ENCODE peak calls at places on chromosomes 4 and X, in nine cellular contexts. R is AG04450; J is CD4-positive, alpha-beta T cell; A is fibroblast of pulmonary artery; V is choroid plexus epithelial cell; L is A673; K is psoas muscle; B is fibroblast of lung; C is neural crest cell. F is an unnamed sample.

GRCh38 chrX:119062750-119063374 is 9.9 kb upstream of the CT47C1 start:
- DNase-seq in B (peak; percentile 65), C (no peak), J (no peak), R (no peak), K (no peak), L (peak; percentile 77), V (peak; percentile 49), A (peak; percentile 14), F (no peak)

GRCh38 chr4:39319678-39320077 is 46.5 kb downstream of the RFC1 start:
- DNase-seq in J (no peak), K (no peak), V (peak; percentile 92), C (no peak), A (peak; percentile 92), B (peak; percentile 97), R (peak; percentile 63), L (no peak), F (no peak)

GRCh38 chrX:133185938-133186337 is 32.2 kb downstream of the TFDP3 start:
- DNase-seq in V (no peak), C (no peak), B (no peak), R (no peak), A (no peak), L (no peak), K (no peak), J (no peak), F (no peak)

GRCh38 chr4:134276476-134276875 is 74.9 kb upstream of the PABPC4L start:
- DNase-seq in R (no peak), C (no peak), L (peak; percentile 8), K (no peak), B (no peak), J (no peak), A (no peak), V (no peak), F (no peak)

GRCh38 chrX:69538321-69538876 is 34.3 kb downstream of the NALF2 start:
- DNase-seq in R (peak; percentile 4), B (peak; percentile 2), K (peak; percentile 78), V (peak; percentile 69), A (peak; percentile 72), L (peak; percentile 68), C (peak; percentile 72), J (peak; percentile 54), F (peak; percentile 71)

GRCh38 chr4:150943831-150944230 is 71.3 kb downstream of the LRBA start:
- DNase-seq in B (no peak), K (no peak), A (no peak), L (no peak), V (no peak), J (no peak), R (no peak), C (no peak), F (peak; percentile 20)

GRCh38 chrX:72051589-72051988 is 80.1 kb downstream of the RTL5 start:
- DNase-seq in L (no peak), B (no peak), J (no peak), V (no peak), K (no peak), A (no peak), C (no peak), R (no peak), F (no peak)

GRCh38 chr4:147560632-147561031 is 56.6 kb upstream of the TMEM184C start:
- DNase-seq in K (no peak), L (no peak), V (peak; percentile 80), B (peak; percentile 40), A (peak; percentile 79), R (no peak), C (no peak), J (no peak), F (no peak)

GRCh38 chrX:118066867-118067515 is 49.6 kb downstream of the KLHL13 start:
- DNase-seq in V (no peak), A (no peak), K (no peak), L (no peak), J (no peak), C (no peak), R (no peak), B (no peak), F (no peak)

GRCh38 chr4:56767567-56767966 is 53.9 kb downstream of the SPINK2 start:
- DNase-seq in C (no peak), J (no peak), V (no peak), K (no peak), A (no peak), B (peak; percentile 36), L (no peak), R (no peak), F (no peak)

GRCh38 chrX:70755850-70756249 is 152.7 kb downstream of the TEX11 start:
- DNase-seq in K (no peak), A (no peak), R (no peak), L (no peak), V (no peak), J (peak; percentile 58), B (no peak), C (no peak), F (peak; percentile 84)

GRCh38 chr4:188869581-188869980 is 730.3 kb downstream of the TRIML1 start:
- DNase-seq in A (peak; percentile 14), R (no peak), C (no peak), V (peak; percentile 6), J (no peak), K (no peak), L (no peak), B (no peak), F (no peak)

GRCh38 chr4:38119663-38120374 is 159.6 kb downstream of the PTTG2 start:
- DNase-seq in V (peak; percentile 87), A (no peak), R (peak; percentile 52), J (no peak), K (no peak), C (no peak), B (peak; percentile 82), L (no peak), F (no peak)

GRCh38 chrX:74251006-74251930 is 52.7 kb upstream of the ZCCHC13 start:
- DNase-seq in L (peak; percentile 27), C (no peak), B (peak; percentile 56), V (peak; percentile 87), R (peak; percentile 38), J (no peak), K (no peak), A (peak; percentile 72), F (no peak)

GRCh38 chr4:85833311-85833710 is 358.4 kb downstream of the ARHGAP24 start:
- DNase-seq in K (no peak), B (no peak), J (no peak), L (no peak), V (no peak), A (no peak), C (no peak), R (no peak), F (no peak)

GRCh38 chrX:70079297-70079696 is 17.0 kb downstream of the OTUD6A start:
- DNase-seq in A (no peak), K (no peak), R (no peak), L (no peak), C (no peak), J (no peak), V (no peak), B (no peak), F (no peak)

DNA sequence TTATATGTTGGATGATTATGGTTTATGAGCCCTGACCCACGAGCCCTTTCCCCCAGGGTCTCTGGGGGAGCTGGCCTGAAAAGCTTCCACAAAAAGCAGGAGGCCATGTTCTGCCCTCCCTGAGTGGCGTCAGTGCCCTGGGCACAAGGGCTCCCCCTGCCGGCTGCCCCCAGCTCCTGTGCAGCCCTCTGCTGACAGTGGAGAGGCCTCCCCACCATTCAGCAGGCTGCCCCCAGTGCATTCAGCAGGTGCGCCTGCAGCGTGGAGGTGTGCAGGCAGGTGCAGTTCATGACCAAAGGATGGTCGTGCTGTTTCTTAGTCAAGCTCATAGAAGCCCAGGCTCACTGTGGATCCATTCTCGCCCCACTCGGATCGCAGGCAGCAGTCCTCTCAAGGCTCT is 12.5 kb upstream of the S100P start:
- DNase-seq in R (no peak), K (no peak), J (no peak), A (no peak), B (no peak), L (no peak), V (no peak), C (no peak), F (no peak)
- TF ChIP-seq CTCF in R (no peak), K (peak; percentile 20), J (no peak), A (no peak), B (no peak), L (no peak), V (no peak), C (no peak), F (no peak)

GRCh38 chr4:173284463-173284862 is 49.7 kb downstream of the HMGB2 start:
- DNase-seq in K (no peak), B (no peak), A (no peak), L (no peak), V (no peak), R (no peak), J (no peak), C (no peak), F (no peak)

GRCh38 chr4:173275150-173275549 is 59.0 kb downstream of the HMGB2 start:
- DNase-seq in B (no peak), A (no peak), R (no peak), C (no peak), K (no peak), J (no peak), V (no peak), L (no peak), F (no peak)

GRCh38 chr4:173281420-173282333 is 52.5 kb downstream of the HMGB2 start:
- DNase-seq in J (no peak), V (no peak), C (no peak), K (no peak), R (no peak), B (no peak), A (no peak), L (no peak), F (no peak)

GRCh38 chr4:173277340-173277739 is 56.8 kb downstream of the HMGB2 start:
- DNase-seq in C (no peak), B (no peak), K (no peak), J (no peak), R (no peak), V (no peak), L (no peak), A (no peak), F (no peak)

GRCh38 chr4:173281001-173281400 is 53.2 kb downstream of the HMGB2 start:
- DNase-seq in V (no peak), K (no peak), A (no peak), L (no peak), B (no peak), R (no peak), J (no peak), C (no peak), F (no peak)
- TF ChIP-seq CTCF in V (peak; percentile 7), K (no peak), A (no peak), L (peak; percentile 31), B (no peak), R (no peak), J (no peak), C (no peak), F (no peak)

GRCh38 chrX:31743004-31743403 is 671.2 kb upstream of the FTHL17 start:
- DNase-seq in C (no peak), L (no peak), B (no peak), K (no peak), V (no peak), R (no peak), J (no peak), A (no peak), F (no peak)
- TF ChIP-seq CTCF in C (no peak), L (no peak), B (no peak), K (no peak), V (no peak), R (no peak), J (no peak), A (no peak), F (no peak)

DNA sequence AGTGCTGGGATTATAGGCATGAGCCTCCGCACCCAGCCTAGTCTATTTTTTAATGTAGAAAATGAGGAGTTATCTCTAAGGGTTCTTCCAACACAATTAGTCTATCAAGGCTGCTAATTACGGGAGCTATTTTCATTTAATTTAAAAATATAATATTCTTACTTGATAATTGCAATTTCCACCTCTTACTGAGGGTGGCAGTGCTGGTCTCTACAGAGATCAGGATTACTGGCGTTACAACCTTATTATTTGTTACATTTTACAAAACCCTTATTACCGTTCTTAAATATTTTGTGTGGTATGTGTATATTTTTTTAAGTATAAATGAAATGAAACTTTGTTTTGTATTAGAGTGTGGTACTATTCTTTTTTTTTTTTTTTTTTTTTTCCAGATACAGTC is 17.6 kb upstream of the GK start:
- DNase-seq in J (no peak), B (no peak), V (peak; percentile 49), A (peak; percentile 35), L (no peak), R (no peak), K (no peak), C (no peak), F (no peak)
- TF ChIP-seq CTCF in J (peak; percentile 19), B (peak; percentile 13), V (peak; percentile 57), A (peak; percentile 40), L (peak; percentile 55), R (peak; percentile 46), K (no peak), C (peak; percentile 59), F (peak; percentile 40)

F was measured in activated CD8-positive, alpha-beta T cell treated with anti-CD3 and anti-CD28 coated beads for 36 hours.